ENCODE peak calls at places on chromosomes 3 and 15, in ten cellular contexts. Y, K, X, T, F, P, V, L, J and G are unnamed samples.

GRCh38 chr3:193732391-193732790 is 139.4 kb downstream of the OPA1 start:
- DNase-seq in X (peak; percentile 71), J (no peak), P (no peak), T (no peak), F (no peak), K (no peak), L (no peak), Y (no peak), V (peak; percentile 88), G (peak; percentile 57)

GRCh38 chr3:114878119-114878839 is 268.8 kb downstream of the ZBTB20 start:
- DNase-seq in T (peak; percentile 22), X (no peak), Y (peak; percentile 64), F (no peak), P (peak; percentile 41), V (peak; percentile 79), K (no peak), J (peak; percentile 20), L (no peak), G (peak; percentile 60)

GRCh38 chr3:146594843-146595482 is 10.2 kb downstream of the PLSCR5 start:
- DNase-seq in X (no peak), Y (no peak), L (no peak), T (no peak), P (no peak), V (peak; percentile 50), K (peak; percentile 17), F (no peak), J (no peak), G (peak; percentile 18)

GRCh38 chr3:168024537-168024941 is 71.2 kb downstream of the GOLIM4 start:
- DNase-seq in J (peak; percentile 63), X (no peak), P (peak; percentile 92), L (no peak), Y (peak; percentile 77), K (peak; percentile 62), V (peak; percentile 79), T (peak; percentile 63), F (no peak), G (peak; percentile 87)

GRCh38 chr3:66598168-66598567 is 97.3 kb upstream of the LRIG1 start:
- DNase-seq in Y (no peak), J (no peak), F (no peak), V (no peak), K (no peak), X (no peak), T (no peak), L (no peak), P (no peak), G (peak; percentile 13)

GRCh38 chr15:50145451-50145872 is 26.4 kb upstream of the ATP8B4 start:
- DNase-seq in J (peak; percentile 63), L (peak; percentile 24), X (peak; percentile 32), F (peak; percentile 28), P (peak; percentile 14), K (peak; percentile 58), Y (peak; percentile 58), T (peak; percentile 74), V (peak; percentile 90), G (peak; percentile 80)

GRCh38 chr15:25611603-25612002 is 172.8 kb upstream of the UBE3A start:
- DNase-seq in J (no peak), P (no peak), L (no peak), K (no peak), X (no peak), Y (no peak), T (no peak), F (no peak), V (no peak), G (no peak)

GRCh38 chr3:177343122-177343521 is 145.8 kb upstream of the TBL1XR1 start:
- DNase-seq in F (no peak), L (no peak), Y (no peak), T (no peak), K (no peak), P (no peak), X (no peak), J (no peak), V (no peak), G (no peak)

GRCh38 chr3:56366641-56366984 is 101.7 kb downstream of the ERC2 start:
- DNase-seq in K (no peak), F (no peak), X (no peak), P (no peak), J (no peak), T (peak; percentile 21), V (no peak), L (no peak), Y (no peak), G (no peak)

GRCh38 chr3:123286308-123287023 is 84.7 kb downstream of the SEC22A start:
- DNase-seq in P (no peak), F (peak; percentile 44), J (no peak), T (no peak), Y (peak; percentile 4), L (peak; percentile 88), X (peak; percentile 47), K (no peak), V (peak; percentile 81), G (peak; percentile 68)

GRCh38 chr15:57994468-57995154 is 70.9 kb downstream of the ALDH1A2 start:
- DNase-seq in P (peak; percentile 50), Y (no peak), V (peak; percentile 17), T (peak; percentile 54), F (no peak), J (peak; percentile 14), K (peak; percentile 3), X (no peak), L (no peak), G (no peak)

GRCh38 chr15:61318276-61318675 is 89.2 kb upstream of the RORA start:
- DNase-seq in V (no peak), Y (peak; percentile 91), L (no peak), X (peak; percentile 74), K (peak; percentile 27), J (peak; percentile 35), T (no peak), P (peak; percentile 57), F (no peak), G (no peak)

GRCh38 chr15:70521576-70522322 is 241.6 kb downstream of the UACA start:
- DNase-seq in F (no peak), J (no peak), X (no peak), T (no peak), Y (no peak), L (no peak), V (no peak), K (no peak), P (no peak), G (no peak)

GRCh38 chr3:49248828-49249227 is 28.2 kb downstream of the C3orf62 start:
- DNase-seq in V (no peak), F (no peak), T (no peak), J (no peak), Y (no peak), X (peak; percentile 35), K (no peak), L (peak; percentile 57), P (no peak), G (peak; percentile 79)

GRCh38 chr3:128170866-128171516 is 17.7 kb downstream of the EEFSEC start:
- DNase-seq in X (peak; percentile 65), L (no peak), J (peak; percentile 58), P (no peak), F (peak; percentile 83), V (peak; percentile 88), Y (peak; percentile 63), T (peak; percentile 26), K (peak; percentile 40), G (peak; percentile 74)

GRCh38 chr3:108076564-108076963 is 14.3 kb downstream of the CD47 start:
- DNase-seq in T (no peak), P (no peak), V (no peak), X (no peak), L (no peak), F (no peak), K (no peak), Y (no peak), J (no peak), G (no peak)

GRCh38 chr3:435969-436492 is 239.5 kb downstream of the CHL1 start:
- DNase-seq in T (no peak), J (no peak), P (no peak), K (no peak), V (no peak), F (no peak), Y (no peak), L (no peak), X (no peak), G (no peak)

GRCh38 chr3:65344444-65344843 is 656.6 kb upstream of the ADAMTS9 start:
- DNase-seq in V (no peak), L (no peak), P (no peak), J (no peak), Y (no peak), K (no peak), T (no peak), F (no peak), X (no peak), G (no peak)

GRCh38 chr3:4979401-4980228 is at the start of gene BHLHE40:
- DNase-seq in J (no peak), Y (peak; percentile 19), P (no peak), L (no peak), F (no peak), X (no peak), V (peak; percentile 36), T (no peak), K (peak; percentile 51), G (no peak)

GRCh38 chr3:87120850-87121249 is 106.3 kb upstream of the CHMP2B start:
- DNase-seq in J (peak; percentile 72), T (peak; percentile 46), V (no peak), Y (peak; percentile 19), P (no peak), L (no peak), F (no peak), K (peak; percentile 75), X (no peak), G (no peak)